ENCODE peak calls at places on chromosomes 2 and 18, in five cellular contexts. W, X, O, K and Q are unnamed samples.

GRCh38 chr2:58448065-58448507 is 207.0 kb upstream of the FANCL start:
- DNase-seq in W (no peak), X (peak), O (peak), K (no peak), Q (peak)

GRCh38 chr2:63052411-63053234 is 2.0 kb downstream of the OTX1 start:
- DNase-seq in W (no peak), K (no peak), O (no peak), X (no peak), Q (no peak)

GRCh38 chr2:28547906-28548600 is 52.2 kb downstream of the PLB1 start:
- DNase-seq in O (no peak), K (no peak), W (peak), X (no peak), Q (no peak)

GRCh38 chr18:48784654-48785053 is 166.1 kb downstream of the SMAD7 start:
- DNase-seq in W (no peak), X (no peak), O (no peak), K (no peak), Q (no peak)

GRCh38 chr18:10131783-10132381 is 218.1 kb downstream of the VAPA start:
- DNase-seq in O (peak), K (no peak), X (no peak), W (no peak), Q (no peak)

GRCh38 chr18:77016936-77017335 is 115.6 kb downstream of the MBP start:
- DNase-seq in W (no peak), K (no peak), O (no peak), X (no peak), Q (no peak)

GRCh38 chr2:163610817-163611556 is 124.8 kb downstream of the FIGN start:
- DNase-seq in X (no peak), O (no peak), K (no peak), W (no peak), Q (no peak)

GRCh38 chr2:85737481-85737880 is 16.3 kb upstream of the ATOH8 start:
- DNase-seq in K (no peak), W (no peak), O (peak), X (no peak), Q (peak)

GRCh38 chr18:59140287-59140885 is 702 bp downstream of the SEC11C start:
- DNase-seq in W (no peak), O (peak), K (no peak), X (no peak), Q (peak)

GRCh38 chr2:109595644-109596043 is 18.1 kb downstream of the SEPTIN10 start:
- DNase-seq in W (no peak), K (no peak), X (no peak), O (no peak), Q (no peak)

GRCh38 chr2:176156301-176156958 is 677 bp upstream of the HOXD3 start:
- DNase-seq in O (no peak), K (no peak), X (no peak), W (no peak), Q (no peak)

GRCh38 chr2:64114063-64114911 is 29.9 kb downstream of the PELI1 start:
- DNase-seq in K (no peak), O (peak), X (peak), W (peak), Q (peak)

GRCh38 chr2:40872580-40872979 is 420.7 kb upstream of the SLC8A1 start:
- DNase-seq in O (peak), K (no peak), W (no peak), X (no peak), Q (no peak)

GRCh38 chr2:30285758-30286157 is 54.4 kb downstream of the LBH start:
- DNase-seq in O (no peak), K (no peak), W (no peak), X (no peak), Q (no peak)

GRCh38 chr2:129133692-129134641 is 815.3 kb upstream of the HS6ST1 start:
- DNase-seq in K (no peak), O (no peak), W (no peak), X (no peak), Q (no peak)

GRCh38 chr2:69163556-69163955 is 150.6 kb downstream of the ANTXR1 start:
- DNase-seq in W (no peak), K (no peak), X (no peak), O (no peak), Q (no peak)

GRCh38 chr18:50734342-50734741 is 85.5 kb downstream of the MRO start:
- DNase-seq in X (no peak), W (no peak), O (no peak), K (no peak), Q (no peak)

GRCh38 chr2:224983719-224984388 is 58.4 kb downstream of the DOCK10 start:
- DNase-seq in O (peak), K (no peak), X (no peak), W (no peak), Q (no peak)

GRCh38 chr2:63663013-63663864 is 74.5 kb downstream of the MDH1 start:
- DNase-seq in W (no peak), K (no peak), X (no peak), O (no peak), Q (no peak)

GRCh38 chr2:173457366-173457765 is 102.7 kb downstream of the CDCA7 start:
- DNase-seq in O (no peak), X (no peak), W (no peak), K (no peak), Q (no peak)

GRCh38 chr2:20108655-20109396 is 57.4 kb upstream of the LAPTM4A start:
- DNase-seq in O (no peak), W (no peak), K (no peak), X (no peak), Q (no peak)

GRCh38 chr2:86201951-86202692 is 2.9 kb downstream of the MRPL35 start:
- DNase-seq in K (no peak), O (no peak), X (no peak), W (no peak), Q (no peak)